ENCODE peak calls at places on chromosomes 4 and X, in six cellular contexts. One of them, this sample, is unnamed.

GRCh38 chrX:39891781-39892180 is 206.0 kb downstream of the BCOR start:
- DNase-seq in hepatocyte: no peak
- DNase-seq in ovary: no peak
- DNase-seq in gastrocnemius medialis: no peak
- DNase-seq in tibial artery: no peak
- DNase-seq in PC-9: no peak
- DNase-seq in this sample: no peak

GRCh38 chr4:158053086-158053485 is 119.7 kb downstream of the GASK1B start:
- DNase-seq in hepatocyte: no peak
- DNase-seq in ovary: no peak
- DNase-seq in gastrocnemius medialis: no peak
- DNase-seq in tibial artery: no peak
- DNase-seq in PC-9: no peak
- DNase-seq in this sample: no peak

GRCh38 chrX:154775611-154776349 is 13.1 kb downstream of the DKC1 start:
- DNase-seq in hepatocyte: no peak
- DNase-seq in ovary: no peak
- DNase-seq in gastrocnemius medialis: no peak
- DNase-seq in tibial artery: no peak
- DNase-seq in PC-9: no peak
- DNase-seq in this sample: no peak

GRCh38 chr4:9996319-9997110 is 24.8 kb downstream of the SLC2A9 start:
- DNase-seq in hepatocyte: peak; percentile 40
- DNase-seq in ovary: no peak
- DNase-seq in gastrocnemius medialis: no peak
- DNase-seq in tibial artery: no peak
- DNase-seq in PC-9: no peak
- DNase-seq in this sample: no peak

GRCh38 chrX:55135171-55135570 is 46.4 kb downstream of the PAGE2 start:
- DNase-seq in hepatocyte: peak; percentile 54
- DNase-seq in ovary: peak; percentile 35
- DNase-seq in gastrocnemius medialis: peak; percentile 1
- DNase-seq in tibial artery: peak; percentile 21
- DNase-seq in PC-9: no peak
- DNase-seq in this sample: no peak

GRCh38 chr4:73573794-73574528 is 46.3 kb downstream of the RASSF6 start:
- DNase-seq in hepatocyte: peak; percentile 91
- DNase-seq in ovary: peak; percentile 66
- DNase-seq in gastrocnemius medialis: no peak
- DNase-seq in tibial artery: peak; percentile 41
- DNase-seq in PC-9: no peak
- DNase-seq in this sample: no peak

GRCh38 chr4:148071009-148071408 is 339.1 kb downstream of the ARHGAP10 start:
- DNase-seq in hepatocyte: no peak
- DNase-seq in ovary: no peak
- DNase-seq in gastrocnemius medialis: no peak
- DNase-seq in tibial artery: no peak
- DNase-seq in PC-9: no peak
- DNase-seq in this sample: no peak

GRCh38 chrX:101359966-101360365 is 11.4 kb upstream of the TIMM8A start:
- DNase-seq in hepatocyte: no peak
- DNase-seq in ovary: no peak
- DNase-seq in gastrocnemius medialis: no peak
- DNase-seq in tibial artery: no peak
- DNase-seq in PC-9: no peak
- DNase-seq in this sample: no peak

GRCh38 chrX:104136241-104137019 is 20.4 kb downstream of the SLC25A53 start:
- DNase-seq in hepatocyte: peak; percentile 94
- DNase-seq in ovary: peak; percentile 76
- DNase-seq in gastrocnemius medialis: peak; percentile 39
- DNase-seq in tibial artery: peak; percentile 48
- DNase-seq in PC-9: peak; percentile 45
- DNase-seq in this sample: no peak

GRCh38 chr4:139458999-139459398 is 5.1 kb downstream of the RAB33B start:
- DNase-seq in hepatocyte: no peak
- DNase-seq in ovary: no peak
- DNase-seq in gastrocnemius medialis: no peak
- DNase-seq in tibial artery: no peak
- DNase-seq in PC-9: peak; percentile 41
- DNase-seq in this sample: no peak

GRCh38 chr4:155950461-155950860 is 3.2 kb downstream of the CTSO start:
- DNase-seq in hepatocyte: no peak
- DNase-seq in ovary: no peak
- DNase-seq in gastrocnemius medialis: no peak
- DNase-seq in tibial artery: no peak
- DNase-seq in PC-9: no peak
- DNase-seq in this sample: no peak

GRCh38 chrX:110108381-110108796 is 105.5 kb downstream of the TMEM164 start:
- DNase-seq in hepatocyte: no peak
- DNase-seq in ovary: no peak
- DNase-seq in gastrocnemius medialis: no peak
- DNase-seq in tibial artery: peak; percentile 20
- DNase-seq in PC-9: no peak
- DNase-seq in this sample: no peak

GRCh38 chrX:114134465-114134864 is 449.4 kb upstream of the HTR2C start:
- DNase-seq in hepatocyte: no peak
- DNase-seq in ovary: no peak
- DNase-seq in gastrocnemius medialis: no peak
- DNase-seq in tibial artery: no peak
- DNase-seq in PC-9: no peak
- DNase-seq in this sample: no peak

GRCh38 chrX:23035493-23035892 is 35.7 kb downstream of the DDX53 start:
- DNase-seq in hepatocyte: no peak
- DNase-seq in ovary: no peak
- DNase-seq in gastrocnemius medialis: no peak
- DNase-seq in tibial artery: no peak
- DNase-seq in PC-9: no peak
- DNase-seq in this sample: no peak

GRCh38 chrX:124413244-124413643 is 66.9 kb downstream of the SH2D1A start:
- DNase-seq in hepatocyte: no peak
- DNase-seq in ovary: no peak
- DNase-seq in gastrocnemius medialis: no peak
- DNase-seq in tibial artery: no peak
- DNase-seq in PC-9: no peak
- DNase-seq in this sample: no peak

DNA sequence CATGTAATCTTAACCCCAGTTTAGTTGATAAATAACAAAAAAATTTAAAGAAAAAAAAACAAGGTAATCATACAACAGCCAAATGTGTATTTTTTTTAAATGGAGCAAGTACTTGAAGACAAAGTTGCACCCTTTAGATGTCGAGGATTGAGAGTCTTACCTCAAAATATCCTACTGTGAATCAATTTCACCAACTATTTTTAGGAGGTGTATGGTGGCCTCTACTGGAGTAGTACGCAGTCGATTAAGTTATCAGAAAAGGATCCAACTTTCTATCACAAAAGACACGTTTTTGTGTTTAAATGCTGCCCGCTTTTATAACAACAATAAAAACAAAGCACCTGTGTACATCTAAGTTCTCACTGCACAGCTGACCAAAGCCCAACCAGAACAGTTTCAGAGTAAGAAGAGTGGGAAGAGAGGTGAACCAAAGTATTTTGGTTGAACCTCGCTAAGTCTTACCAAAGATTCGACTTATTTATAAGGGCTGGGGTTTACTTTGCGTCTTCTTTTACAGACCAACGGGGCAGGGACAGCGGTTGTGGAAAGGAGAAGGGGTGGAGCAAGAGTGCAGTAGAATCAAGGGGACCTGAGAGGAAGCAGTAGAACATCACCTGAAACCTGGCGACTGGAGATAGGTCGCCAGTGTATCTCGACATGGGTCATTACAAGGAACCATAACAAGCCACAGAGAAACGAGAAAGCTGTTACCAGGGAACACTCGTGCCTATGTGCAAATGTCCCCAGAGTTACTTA is 1.2 kb downstream of the RPS6KA6 start:
- DNase-seq in hepatocyte: peak; percentile 13
- DNase-seq in ovary: no peak
- DNase-seq in gastrocnemius medialis: no peak
- DNase-seq in tibial artery: no peak
- DNase-seq in PC-9: no peak
- DNase-seq in this sample: no peak
- H3K4me3 ChIP-seq in hepatocyte: peak overlapping the region; percentile 57
- H3K4me3 ChIP-seq in ovary: peak overlapping the region; percentile 60
- H3K4me3 ChIP-seq in gastrocnemius medialis: peak overlapping the region; percentile 55
- H3K4me3 ChIP-seq in tibial artery: peak overlapping the region; percentile 76
- H3K4me3 ChIP-seq in PC-9: peak overlapping the region; percentile 78
- H3K4me3 ChIP-seq in this sample: peak overlapping the region; percentile 77

DNA sequence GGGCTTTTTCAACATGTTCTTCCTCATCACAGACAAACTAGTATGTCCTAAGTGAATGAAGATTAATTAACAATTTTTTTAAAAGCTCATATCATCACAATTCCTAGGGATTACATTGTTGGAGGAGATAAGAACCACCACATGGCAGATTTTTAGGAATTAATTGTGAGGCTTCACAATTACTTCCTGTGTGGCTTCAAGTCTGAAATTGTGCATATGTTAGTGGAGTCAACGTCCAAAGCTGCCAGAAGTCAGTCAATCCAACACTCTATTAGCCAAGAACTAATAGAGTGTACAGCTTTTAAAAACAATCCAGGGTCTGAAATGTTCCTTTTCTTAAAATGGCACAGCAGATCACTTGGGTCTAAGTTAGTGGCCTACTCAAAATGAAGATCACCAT is 49.3 kb upstream of the C1QTNF7 start:
- DNase-seq in hepatocyte: no peak
- DNase-seq in ovary: no peak
- DNase-seq in gastrocnemius medialis: no peak
- DNase-seq in tibial artery: no peak
- DNase-seq in PC-9: no peak
- DNase-seq in this sample: no peak
- TF ChIP-seq CTCF in hepatocyte: no peak
- TF ChIP-seq CTCF in ovary: no peak
- TF ChIP-seq CTCF in gastrocnemius medialis: no peak
- TF ChIP-seq CTCF in tibial artery: no peak
- TF ChIP-seq CTCF in PC-9: no peak
- TF ChIP-seq CTCF in this sample: no peak

GRCh38 chr4:53376900-53377299 is 541 bp upstream of the FIP1L1 start:
- DNase-seq in hepatocyte: no peak
- DNase-seq in ovary: no peak
- DNase-seq in gastrocnemius medialis: no peak
- DNase-seq in tibial artery: no peak
- DNase-seq in PC-9: no peak
- DNase-seq in this sample: no peak
- H3K4me3 ChIP-seq in hepatocyte: peak overlapping the region; percentile 18
- H3K4me3 ChIP-seq in ovary: peak overlapping the region; percentile 96
- H3K4me3 ChIP-seq in gastrocnemius medialis: peak overlapping the region; percentile 93
- H3K4me3 ChIP-seq in tibial artery: peak overlapping the region; percentile 87
- H3K4me3 ChIP-seq in PC-9: peak overlapping the region; percentile 82
- H3K4me3 ChIP-seq in this sample: peak overlapping the region; percentile 95

GRCh38 chr4:163556169-163556568 is 61.7 kb downstream of the TMA16 start:
- DNase-seq in hepatocyte: no peak
- DNase-seq in ovary: no peak
- DNase-seq in gastrocnemius medialis: no peak
- DNase-seq in tibial artery: no peak
- DNase-seq in PC-9: no peak
- DNase-seq in this sample: no peak
- TF ChIP-seq CTCF in hepatocyte: peak; percentile 48
- TF ChIP-seq CTCF in ovary: no peak
- TF ChIP-seq CTCF in gastrocnemius medialis: no peak
- TF ChIP-seq CTCF in tibial artery: no peak
- TF ChIP-seq CTCF in PC-9: no peak
- TF ChIP-seq CTCF in this sample: no peak

DNA sequence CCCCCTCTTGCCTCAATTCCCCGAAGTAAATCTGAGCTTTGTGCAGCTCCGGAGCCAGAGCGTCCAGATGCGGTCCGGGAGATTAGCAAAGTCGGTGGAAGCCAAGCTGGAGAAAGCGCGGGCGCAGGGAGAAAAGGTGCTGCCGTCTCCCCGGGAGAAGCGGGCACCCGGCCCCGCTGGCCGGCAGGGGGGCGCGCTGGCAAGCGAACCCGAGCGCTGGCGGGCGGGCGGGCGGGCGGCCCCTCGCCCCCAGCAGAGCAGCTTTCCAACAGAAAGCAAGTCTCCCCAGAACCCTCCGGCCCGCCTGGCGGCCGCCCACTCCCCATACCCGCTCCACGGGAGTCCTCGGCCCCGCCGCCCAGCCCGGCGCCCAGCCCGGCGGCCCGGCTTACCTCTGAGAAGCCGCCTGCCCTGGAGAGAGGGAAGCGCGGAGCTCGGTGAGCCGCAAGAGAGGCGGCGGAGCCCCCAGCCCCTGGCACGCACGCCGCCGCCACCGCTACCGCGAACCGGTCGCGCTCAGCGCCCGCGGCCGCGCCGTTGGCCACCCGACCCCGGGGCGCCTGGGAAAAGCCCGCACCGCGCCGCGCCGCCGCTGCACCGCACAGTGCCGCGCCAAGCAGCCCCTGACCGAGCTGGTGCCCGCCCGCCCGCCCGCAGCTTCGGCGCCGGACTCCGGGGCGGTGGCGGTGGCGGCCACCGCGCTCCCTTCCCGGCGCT is 529 bp upstream of the CITED1 start:
- DNase-seq in hepatocyte: no peak
- DNase-seq in ovary: no peak
- DNase-seq in gastrocnemius medialis: no peak
- DNase-seq in tibial artery: no peak
- DNase-seq in PC-9: no peak
- DNase-seq in this sample: no peak
- H3K4me3 ChIP-seq in hepatocyte: peak overlapping the region; percentile 36
- H3K4me3 ChIP-seq in ovary: peak overlapping the region; percentile 26
- H3K4me3 ChIP-seq in gastrocnemius medialis: peak overlapping the region; percentile 60
- H3K4me3 ChIP-seq in tibial artery: peak overlapping the region; percentile 49
- H3K4me3 ChIP-seq in PC-9: peak overlapping the region; percentile 61
- H3K4me3 ChIP-seq in this sample: peak overlapping the region; percentile 73

DNA sequence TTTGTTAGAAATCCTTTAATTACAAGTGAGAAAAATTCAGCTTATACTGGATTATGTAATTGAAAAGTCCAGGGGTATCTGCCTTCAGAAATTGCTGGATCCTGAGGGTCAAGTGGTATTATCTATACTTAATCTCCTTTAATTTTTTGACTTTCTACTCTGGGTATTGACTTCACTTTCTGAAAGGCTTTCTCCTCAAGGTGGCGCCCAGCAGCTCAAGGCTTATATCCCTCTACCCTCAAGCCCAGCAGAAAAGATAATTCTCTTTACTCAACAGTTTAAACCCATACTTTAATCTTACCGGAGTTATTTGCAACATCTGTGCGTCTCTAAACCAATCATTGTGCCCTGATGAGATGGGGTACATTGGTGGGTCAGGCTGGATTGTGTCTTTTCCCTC is 129.5 kb downstream of the LARP7 start:
- DNase-seq in hepatocyte: peak; percentile 49
- DNase-seq in ovary: no peak
- DNase-seq in gastrocnemius medialis: no peak
- DNase-seq in tibial artery: peak; percentile 26
- DNase-seq in PC-9: no peak
- DNase-seq in this sample: no peak
- TF ChIP-seq CTCF in hepatocyte: peak; percentile 54
- TF ChIP-seq CTCF in ovary: no peak
- TF ChIP-seq CTCF in gastrocnemius medialis: no peak
- TF ChIP-seq CTCF in tibial artery: no peak
- TF ChIP-seq CTCF in PC-9: no peak
- TF ChIP-seq CTCF in this sample: no peak

GRCh38 chr4:60683357-60683756 is 516.8 kb upstream of the ADGRL3 start:
- DNase-seq in hepatocyte: no peak
- DNase-seq in ovary: no peak
- DNase-seq in gastrocnemius medialis: no peak
- DNase-seq in tibial artery: no peak
- DNase-seq in PC-9: no peak
- DNase-seq in this sample: no peak
- H3K4me3 ChIP-seq in hepatocyte: no peak overlapping the region
- H3K4me3 ChIP-seq in ovary: no peak overlapping the region
- H3K4me3 ChIP-seq in gastrocnemius medialis: no peak overlapping the region
- H3K4me3 ChIP-seq in tibial artery: no peak overlapping the region
- H3K4me3 ChIP-seq in PC-9: no peak overlapping the region
- H3K4me3 ChIP-seq in this sample: peak overlapping the region; percentile 32